ENCODE peak calls at places on chromosomes 13 and 19, in five cellular contexts. K is H1, O is HepG2, V is HCT116, B is GM12878. C is an unnamed sample.

GRCh38 chr13:113882716-113883115 is 18.8 kb upstream of the GAS6 start:
- DNase-seq in O (no peak), K (no peak), V (no peak), B (no peak), C (no peak)

GRCh38 chr19:30229524-30230174 is 142.5 kb upstream of the ZNF536 start:
- DNase-seq in B (no peak), O (no peak), V (no peak), K (no peak), C (no peak)

GRCh38 chr13:76672422-76672821 is 213.8 kb downstream of the KCTD12 start:
- DNase-seq in B (no peak), V (no peak), O (no peak), K (no peak), C (no peak)

GRCh38 chr19:8137425-8137824 is 12.0 kb downstream of the FBN3 start:
- DNase-seq in K (no peak), B (no peak), O (no peak), V (no peak), C (no peak)

GRCh38 chr13:26476111-26476743 is 81.3 kb upstream of the WASF3 start:
- DNase-seq in K (peak), O (peak), B (no peak), V (no peak), C (no peak)

GRCh38 chr13:41505209-41505835 is 48.0 kb downstream of the RGCC start:
- DNase-seq in O (no peak), B (no peak), K (no peak), V (no peak), C (no peak)

GRCh38 chr19:39765091-39766076 is 13.3 kb upstream of the LEUTX start:
- DNase-seq in K (peak), O (peak), B (no peak), V (peak), C (peak)

GRCh38 chr13:63512095-63512494 is 2096.4 kb upstream of the PCDH20 start:
- DNase-seq in B (no peak), V (no peak), O (no peak), K (no peak), C (no peak)

GRCh38 chr19:23822735-23823134 is 64.0 kb upstream of the ZNF681 start:
- DNase-seq in V (no peak), K (no peak), O (no peak), B (no peak), C (no peak)

GRCh38 chr13:112442483-112443090 is 66.4 kb downstream of the SPACA7 start:
- DNase-seq in V (no peak), O (no peak), B (no peak), K (no peak), C (no peak)

GRCh38 chr13:64075543-64076271 is 2660.1 kb upstream of the PCDH20 start:
- DNase-seq in O (peak), K (no peak), V (no peak), B (no peak), C (peak)

GRCh38 chr19:41886761-41887710 is 4.1 kb downstream of the ARHGEF1 start:
- DNase-seq in O (no peak), K (no peak), B (no peak), V (no peak), C (no peak)

GRCh38 chr19:709965-710714 is 1.4 kb downstream of the PALM start:
- DNase-seq in K (no peak), V (no peak), O (no peak), B (no peak), C (no peak)

GRCh38 chr19:2123682-2124387 is 27.1 kb downstream of the IZUMO4 start:
- DNase-seq in K (peak), O (no peak), B (no peak), V (no peak), C (no peak)

GRCh38 chr13:42490676-42491075 is 83.3 kb upstream of the TNFSF11 start:
- DNase-seq in K (no peak), B (no peak), O (no peak), V (no peak), C (no peak)

GRCh38 chr13:59681630-59682311 is 482.0 kb downstream of the DIAPH3 start:
- DNase-seq in K (no peak), V (no peak), O (no peak), B (no peak), C (no peak)

GRCh38 chr13:68304287-68304893 is 1074.3 kb upstream of the PCDH9 start:
- DNase-seq in V (peak), B (no peak), O (peak), K (no peak), C (peak)

GRCh38 chr19:18245297-18245696 is 19.1 kb upstream of the PDE4C start:
- DNase-seq in V (no peak), K (no peak), B (no peak), O (no peak), C (no peak)

GRCh38 chr19:28878862-28879566 is 333.9 kb downstream of the UQCRFS1 start:
- DNase-seq in V (peak), B (no peak), O (peak), K (peak), C (peak)

GRCh38 chr19:29620931-29621351 is 14.9 kb downstream of the POP4 start:
- DNase-seq in K (no peak), O (no peak), V (no peak), B (no peak), C (no peak)

GRCh38 chr19:28686741-28687140 is 526.2 kb downstream of the UQCRFS1 start:
- DNase-seq in V (no peak), B (no peak), K (no peak), O (no peak), C (no peak)

GRCh38 chr19:5396963-5397362 is 56.4 kb upstream of the PTPRS start:
- DNase-seq in V (no peak), O (no peak), K (no peak), B (no peak), C (no peak)

GRCh38 chr19:42271045-42271419 is 2.0 kb downstream of the CIC start:
- DNase-seq in O (no peak), B (no peak), K (no peak), V (no peak), C (no peak)

GRCh38 chr13:93875527-93875926 is 604.0 kb downstream of the DCT start:
- DNase-seq in B (no peak), V (no peak), K (no peak), O (no peak), C (no peak)

GRCh38 chr13:42458193-42458592 is 115.8 kb upstream of the TNFSF11 start:
- DNase-seq in K (no peak), V (no peak), O (no peak), B (no peak), C (no peak)

GRCh38 chr19:10256970-10257615 is 5.1 kb downstream of the MRPL4 start:
- DNase-seq in K (no peak), B (no peak), O (no peak), V (no peak), C (no peak)

DNA sequence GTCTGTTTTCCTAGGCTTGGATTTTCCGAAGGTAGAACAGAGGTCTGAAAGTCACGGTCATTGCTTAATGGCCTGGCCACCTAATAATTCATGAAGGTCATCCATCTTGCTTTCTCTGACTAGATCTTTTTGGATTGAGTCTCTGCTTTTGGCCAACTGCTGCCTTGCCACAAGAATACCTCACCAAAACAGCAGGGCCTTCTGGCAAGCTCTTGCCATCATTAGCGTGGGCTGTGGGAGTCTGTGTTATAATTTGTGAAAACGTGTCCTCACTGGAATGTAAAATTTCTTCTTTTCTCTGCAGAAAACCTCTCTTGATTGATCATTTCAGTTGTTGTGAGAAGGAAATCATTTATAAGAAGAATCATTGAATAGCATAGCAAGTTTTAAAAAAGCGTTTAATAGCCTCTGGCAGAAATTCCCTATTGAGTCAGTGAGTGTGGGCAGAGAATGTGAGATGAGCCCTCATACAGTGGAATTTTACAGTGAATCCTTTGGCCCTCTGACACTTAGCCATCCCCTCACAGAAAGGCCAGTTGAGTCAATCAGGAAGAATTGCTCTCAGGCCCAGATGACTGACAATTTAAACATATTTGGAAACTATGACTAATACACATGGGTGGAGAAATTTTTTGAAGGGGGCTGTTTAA is 43.2 kb upstream of the ERICH6B start:
- DNase-seq in O (no peak), K (no peak), V (no peak), B (no peak), C (no peak)
- TF ChIP-seq SRF in O (no peak), K (no peak), V (no peak), B (no peak), C (no peak)

DNA sequence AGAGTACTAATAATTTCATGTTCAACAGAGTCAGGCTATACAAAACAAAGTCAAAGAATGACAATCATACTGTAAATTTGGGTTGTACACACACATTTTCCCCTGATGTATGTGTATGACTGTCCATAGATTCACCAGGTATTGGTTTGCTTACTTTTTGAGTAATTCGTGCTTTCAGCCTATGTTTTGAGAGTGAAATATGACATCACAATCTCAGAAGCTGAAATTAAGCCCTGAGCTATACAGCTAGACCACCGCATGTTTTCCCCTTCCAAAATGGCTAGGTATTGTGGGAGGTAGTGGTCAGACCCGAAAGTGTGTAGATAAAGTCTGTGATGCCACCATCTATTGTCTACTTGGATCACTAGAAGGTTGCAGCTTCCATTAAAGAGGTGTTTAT is 102.8 kb downstream of the KATNAL1 start:
- DNase-seq in O (no peak), B (no peak), K (no peak), V (no peak), C (no peak)
- TF ChIP-seq SRF in O (no peak), B (no peak), K (no peak), V (no peak), C (no peak)

DNA sequence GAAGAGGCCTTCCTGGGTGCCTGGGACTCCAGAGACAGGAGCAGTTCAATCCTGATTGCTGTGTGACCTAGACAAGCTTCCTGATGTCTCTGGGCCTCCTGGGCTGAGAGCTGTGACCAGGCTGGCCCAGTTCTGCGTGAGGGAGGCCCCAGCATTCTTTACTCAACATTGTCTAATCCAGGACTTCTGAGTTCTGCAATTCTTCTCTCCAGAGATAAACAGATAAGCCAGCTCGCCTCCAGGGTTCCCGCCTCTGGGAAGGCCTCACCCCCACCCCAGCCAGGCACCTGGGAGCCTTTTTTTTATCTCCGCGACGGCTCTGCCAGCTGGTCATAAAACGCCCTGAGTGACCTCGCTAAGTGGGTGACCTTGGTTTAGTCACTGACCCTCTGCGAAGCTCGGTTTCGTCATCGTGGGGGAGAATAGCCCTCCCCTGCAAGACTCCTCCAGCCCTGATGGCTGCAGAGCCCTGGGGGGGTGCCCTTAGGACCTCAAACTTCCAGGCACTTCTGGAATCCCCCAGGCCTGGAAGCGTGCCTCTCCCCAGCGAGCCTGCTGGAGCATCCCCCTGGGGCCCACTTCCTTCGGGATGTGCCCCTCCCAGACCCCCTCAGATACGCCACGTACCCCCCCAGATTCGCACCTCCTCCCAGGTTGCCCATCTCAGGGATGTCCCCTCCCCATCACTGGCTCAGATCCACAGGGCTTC is 1.9 kb downstream of the SULT2B1 start:
- DNase-seq in B (no peak), V (no peak), K (no peak), O (peak), C (peak)
- TF ChIP-seq SRF in B (no peak), V (no peak), K (no peak), O (no peak), C (no peak)

DNA sequence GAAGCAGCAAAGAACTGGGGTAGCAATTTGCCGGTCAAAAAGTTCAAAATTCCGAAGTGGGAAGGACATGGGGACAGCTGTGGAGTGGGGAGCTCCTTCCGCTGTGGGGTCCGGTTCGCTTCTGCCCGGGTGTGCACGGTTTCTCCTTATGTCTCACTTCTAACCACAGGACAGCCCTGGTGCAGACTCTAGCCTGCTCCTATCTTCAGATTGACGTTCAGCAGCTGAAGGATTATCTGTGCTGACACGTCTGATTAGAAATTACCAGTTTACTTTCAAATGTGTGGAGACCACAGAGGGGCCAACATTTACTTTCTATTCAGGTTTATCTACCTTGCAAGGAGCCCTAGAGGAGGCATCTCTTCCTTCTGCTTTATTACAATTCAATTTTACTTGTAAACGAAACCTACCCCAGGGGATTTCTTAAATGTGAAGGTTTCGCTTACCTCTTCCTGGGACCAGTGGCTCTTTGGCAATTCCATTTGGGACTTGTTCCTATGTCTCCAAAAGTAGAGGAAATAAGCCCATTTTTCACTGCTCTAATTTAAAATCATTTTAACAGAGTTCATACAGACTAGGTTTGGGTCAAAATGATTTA is 27.3 kb downstream of the LHFPL6 start:
- DNase-seq in O (no peak), V (no peak), B (peak), K (no peak), C (no peak)
- TF ChIP-seq SRF in O (no peak), V (no peak), B (no peak), K (no peak), C (no peak)

GRCh38 chr13:51942189-51942588 is 69.1 kb downstream of the ATP7B start:
- DNase-seq in V (peak), B (no peak), K (no peak), O (no peak), C (no peak)
- TF ChIP-seq SRF in V (no peak), B (no peak), K (no peak), O (no peak), C (no peak)

DNA sequence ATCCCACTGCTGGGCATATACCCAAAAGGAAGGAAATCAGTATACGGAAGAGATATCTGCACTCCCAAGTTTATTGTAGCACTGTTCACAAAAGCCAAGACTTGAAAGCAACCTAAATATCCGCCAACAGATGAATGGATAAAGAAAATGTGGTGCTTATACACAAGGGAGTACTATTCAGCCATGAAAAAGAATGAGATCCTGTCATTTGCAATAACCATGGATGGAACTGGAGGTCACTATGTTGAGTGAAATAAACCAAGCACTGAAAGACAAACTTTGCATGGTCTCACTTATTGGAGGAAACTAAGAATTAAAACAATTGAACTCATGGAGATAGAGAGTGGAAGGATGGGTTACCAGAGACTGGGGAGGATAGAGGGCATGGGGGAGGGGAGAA is 6.5 kb upstream of the SIGLEC14 start:
- DNase-seq in B (no peak), K (no peak), O (no peak), V (no peak), C (no peak)
- TF ChIP-seq SRF in B (no peak), K (no peak), O (no peak), V (no peak), C (no peak)